ENCODE peak calls at places on chromosome 9, in eight cellular contexts. W, V, P, R, O, F, N and L are unnamed samples.

GRCh38 chr9:33137781-33138264 is 29.3 kb downstream of the B4GALT1 start:
- DNase-seq in V (no peak), W (no peak), O (no peak), N (no peak), P (no peak), R (no peak), F (no peak), L (no peak)

GRCh38 chr9:21656776-21657637 is 145.4 kb upstream of the MTAP start:
- DNase-seq in O (no peak), P (no peak), N (no peak), R (no peak), V (no peak), W (peak), F (no peak), L (peak)

GRCh38 chr9:126604059-126604685 is 9.6 kb upstream of the LMX1B start:
- DNase-seq in F (no peak), O (no peak), P (no peak), R (no peak), V (no peak), W (no peak), N (no peak), L (no peak)

GRCh38 chr9:113875917-113876805 is at the start of gene ZNF618:
- DNase-seq in P (peak), R (peak), W (no peak), O (no peak), F (peak), V (peak), N (no peak), L (no peak)

GRCh38 chr9:133679056-133679455 is 42.9 kb downstream of the DBH start:
- DNase-seq in N (no peak), O (no peak), V (no peak), P (no peak), W (no peak), F (no peak), R (no peak), L (no peak)

GRCh38 chr9:136713555-136713949 is 1.2 kb downstream of the DIPK1B start:
- DNase-seq in N (no peak), W (no peak), P (no peak), F (no peak), O (no peak), R (no peak), V (no peak), L (no peak)

GRCh38 chr9:131724678-131725077 is 15.2 kb downstream of the RAPGEF1 start:
- DNase-seq in W (no peak), F (no peak), P (no peak), V (no peak), N (no peak), R (no peak), O (no peak), L (no peak)

GRCh38 chr9:122754825-122755224 is 12.7 kb downstream of the OR1L6 start:
- DNase-seq in W (no peak), O (no peak), F (no peak), V (no peak), P (no peak), N (no peak), R (no peak), L (no peak)

GRCh38 chr9:136851941-136852663 is at the start of gene MAMDC4:
- DNase-seq in F (no peak), V (no peak), O (no peak), P (no peak), W (no peak), R (no peak), N (no peak), L (no peak)

GRCh38 chr9:88076286-88077070 is 61.8 kb downstream of the SPATA31C2 start:
- DNase-seq in P (peak), V (peak), N (no peak), W (peak), O (no peak), F (peak), R (peak), L (no peak)

GRCh38 chr9:135422340-135422944 is 57.1 kb upstream of the PPP1R26 start:
- DNase-seq in V (no peak), P (no peak), O (no peak), R (no peak), W (no peak), F (no peak), N (no peak), L (no peak)

GRCh38 chr9:15837079-15837679 is 284.3 kb downstream of the CCDC171 start:
- DNase-seq in N (no peak), P (peak), F (peak), V (peak), R (peak), W (peak), O (no peak), L (peak)

GRCh38 chr9:128771094-128771721 is 519 bp downstream of the ZER1 start:
- DNase-seq in V (peak), O (no peak), F (no peak), N (no peak), P (peak), R (no peak), W (peak), L (no peak)

GRCh38 chr9:19976226-19976625 is 187.4 kb upstream of the SLC24A2 start:
- DNase-seq in V (no peak), R (no peak), O (no peak), W (no peak), F (no peak), N (peak), P (peak), L (no peak)

GRCh38 chr9:129273136-129273895 is 95.3 kb upstream of the IER5L start:
- DNase-seq in R (no peak), N (no peak), O (no peak), F (no peak), P (no peak), W (no peak), V (no peak), L (no peak)

GRCh38 chr9:18910858-18911257 is 122.2 kb downstream of the SAXO1 start:
- DNase-seq in O (no peak), V (no peak), N (no peak), P (no peak), W (no peak), R (no peak), F (no peak), L (no peak)

GRCh38 chr9:97309260-97309659 is 1.8 kb downstream of the CCDC180 start:
- DNase-seq in O (no peak), F (no peak), R (no peak), V (peak), P (no peak), N (no peak), W (no peak), L (no peak)

GRCh38 chr9:93060746-93061259 is 2.3 kb downstream of the SUSD3 start:
- DNase-seq in N (no peak), P (no peak), O (no peak), V (no peak), W (peak), R (no peak), F (no peak), L (peak)

GRCh38 chr9:101478906-101479305 is 43.3 kb upstream of the ALDOB start:
- DNase-seq in F (no peak), N (no peak), O (no peak), R (no peak), V (no peak), P (peak), W (no peak), L (no peak)

GRCh38 chr9:129322022-129322621 is 144.1 kb upstream of the IER5L start:
- DNase-seq in W (no peak), F (no peak), P (no peak), V (no peak), R (no peak), N (no peak), O (no peak), L (no peak)

GRCh38 chr9:124818431-124819281 is 34.6 kb upstream of the WDR38 start:
- DNase-seq in V (peak), W (peak), R (no peak), F (no peak), P (peak), N (no peak), O (no peak), L (no peak)

GRCh38 chr9:124758061-124758460 is 13.1 kb downstream of the NR6A1 start:
- DNase-seq in R (no peak), F (no peak), N (no peak), W (no peak), V (no peak), O (no peak), P (no peak), L (no peak)

GRCh38 chr9:137967280-137967943 is 89.8 kb downstream of the CACNA1B start:
- DNase-seq in P (no peak), V (no peak), W (no peak), N (no peak), O (no peak), F (no peak), R (no peak), L (no peak)

GRCh38 chr9:37976714-37977477 is 73.0 kb upstream of the SLC25A51 start:
- DNase-seq in W (peak), O (no peak), P (peak), V (no peak), F (no peak), N (no peak), R (no peak), L (no peak)

GRCh38 chr9:121463026-121463827 is 36.4 kb downstream of the GGTA1 start:
- DNase-seq in W (peak), V (peak), P (peak), O (no peak), N (no peak), R (peak), F (peak), L (no peak)

GRCh38 chr9:132800038-132800648 is 77.9 kb downstream of the AK8 start:
- DNase-seq in P (peak), R (peak), O (peak), W (peak), V (peak), F (peak), N (peak), L (peak)

GRCh38 chr9:37575921-37576721 is at the start of gene FBXO10:
- DNase-seq in W (peak), F (peak), V (peak), R (no peak), N (peak), O (no peak), P (peak), L (no peak)